ENCODE peak calls at places on chromosomes 5 and 9, in eight cellular contexts. A, Q, H, O, D, G, W and N are unnamed samples.

GRCh38 chr5:117318528-117318927 is 743.9 kb upstream of the SEMA6A start:
- DNase-seq in A (no peak), Q (no peak), H (no peak), O (no peak), D (no peak), G (peak; percentile 44), W (peak; percentile 8), N (no peak)

GRCh38 chr9:4604678-4605095 is 57.4 kb upstream of the PLPP6 start:
- DNase-seq in A (peak; percentile 23), Q (peak; percentile 79), H (peak; percentile 48), O (peak; percentile 66), D (peak; percentile 42), G (peak; percentile 81), W (peak; percentile 73), N (peak; percentile 75)

GRCh38 chr5:107431998-107432397 is 238.7 kb downstream of the EFNA5 start:
- DNase-seq in A (no peak), Q (no peak), H (no peak), O (no peak), D (no peak), G (no peak), W (no peak), N (no peak)

GRCh38 chr5:5231576-5231975 is 91.4 kb downstream of the ADAMTS16 start:
- DNase-seq in A (no peak), Q (no peak), H (no peak), O (no peak), D (no peak), G (no peak), W (no peak), N (no peak)

GRCh38 chr9:137278061-137278912 is 761 bp downstream of the TOR4A start:
- DNase-seq in A (no peak), Q (no peak), H (no peak), O (no peak), D (no peak), G (peak; percentile 77), W (peak; percentile 50), N (no peak)

GRCh38 chr5:73412597-73412988 is 36.0 kb downstream of the FOXD1 start:
- DNase-seq in A (no peak), Q (no peak), H (no peak), O (no peak), D (no peak), G (no peak), W (no peak), N (no peak)

GRCh38 chr5:38330207-38330606 is 71.8 kb downstream of the EGFLAM start:
- DNase-seq in A (no peak), Q (no peak), H (no peak), O (no peak), D (no peak), G (no peak), W (no peak), N (no peak)

GRCh38 chr9:72305102-72305546 is 59.9 kb downstream of the ZFAND5 start:
- DNase-seq in A (peak; percentile 15), Q (peak; percentile 85), H (peak; percentile 64), O (peak; percentile 96), D (no peak), G (no peak), W (peak; percentile 89), N (peak; percentile 46)

GRCh38 chr9:76680716-76681431 is 83.4 kb upstream of the PCA3 start:
- DNase-seq in A (no peak), Q (no peak), H (no peak), O (no peak), D (no peak), G (no peak), W (no peak), N (no peak)

GRCh38 chr9:131503626-131504465 is 1.1 kb downstream of the POMT1 start:
- DNase-seq in A (peak; percentile 51), Q (no peak), H (no peak), O (no peak), D (no peak), G (peak; percentile 63), W (peak; percentile 18), N (no peak)

GRCh38 chr9:5178126-5178805 is 7.2 kb downstream of the INSL6 start:
- DNase-seq in A (no peak), Q (no peak), H (no peak), O (no peak), D (no peak), G (no peak), W (no peak), N (no peak)

GRCh38 chr5:116361171-116361967 is 213.3 kb downstream of the SEMA6A start:
- DNase-seq in A (no peak), Q (peak; percentile 55), H (no peak), O (peak; percentile 31), D (no peak), G (peak; percentile 87), W (peak; percentile 69), N (peak; percentile 33)

GRCh38 chr9:126971261-126971660 is 56.7 kb downstream of the RALGPS1 start:
- DNase-seq in A (no peak), Q (no peak), H (no peak), O (no peak), D (no peak), G (no peak), W (no peak), N (no peak)

GRCh38 chr9:89001917-89002540 is 10.8 kb downstream of the S1PR3 start:
- DNase-seq in A (no peak), Q (no peak), H (peak; percentile 9), O (no peak), D (no peak), G (peak; percentile 2), W (no peak), N (no peak)

GRCh38 chr9:73269430-73270101 is 117.9 kb downstream of the ANXA1 start:
- DNase-seq in A (no peak), Q (no peak), H (no peak), O (no peak), D (no peak), G (no peak), W (no peak), N (no peak)

GRCh38 chr5:32388429-32389111 is 56.0 kb downstream of the ZFR start:
- DNase-seq in A (no peak), Q (no peak), H (no peak), O (no peak), D (no peak), G (no peak), W (no peak), N (no peak)

GRCh38 chr9:95971815-95972214 is 96.3 kb downstream of the ERCC6L2 start:
- DNase-seq in A (no peak), Q (no peak), H (no peak), O (no peak), D (no peak), G (no peak), W (no peak), N (no peak)

GRCh38 chr5:141513021-141513626 is 24.2 kb downstream of the PCDHGC5 start:
- DNase-seq in A (no peak), Q (no peak), H (no peak), O (peak; percentile 37), D (no peak), G (peak; percentile 70), W (no peak), N (peak; percentile 33)

GRCh38 chr5:26981750-26982149 is 56.6 kb downstream of the CDH9 start:
- DNase-seq in A (no peak), Q (no peak), H (no peak), O (no peak), D (no peak), G (no peak), W (no peak), N (no peak)

GRCh38 chr9:128786681-128787582 is at the start of gene TBC1D13:
- DNase-seq in A (peak; percentile 90), Q (peak; percentile 93), H (peak; percentile 81), O (peak; percentile 92), D (peak; percentile 96), G (peak; percentile 96), W (peak; percentile 91), N (peak; percentile 85)
- TF ChIP-seq POLR2A in A (peak; percentile 73), Q (no peak), H (peak; percentile 35), O (peak; percentile 82), D (peak; percentile 29), G (peak; percentile 56), W (peak; percentile 60), N (peak; percentile 39)

DNA sequence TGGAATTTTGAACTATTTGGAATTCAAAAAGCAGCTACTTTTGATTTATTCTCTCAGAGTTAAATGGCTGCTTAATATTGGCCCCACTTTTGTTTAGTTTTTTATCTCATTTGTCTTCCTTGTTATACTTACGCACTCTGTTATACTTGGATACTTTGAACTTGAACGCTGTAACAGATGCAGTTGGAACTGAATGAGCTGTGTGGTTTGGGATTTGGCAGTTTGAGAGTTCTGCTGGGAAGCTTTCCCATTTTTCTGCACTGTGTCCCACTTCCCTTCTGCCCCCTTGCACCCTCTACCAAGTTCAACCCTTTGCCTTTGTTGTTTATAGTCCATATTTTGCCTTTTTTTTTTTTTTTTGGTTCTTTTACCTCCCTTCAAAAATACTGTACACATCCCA is 3.8 kb downstream of the RHOBTB3 start:
- DNase-seq in A (no peak), Q (no peak), H (no peak), O (no peak), D (no peak), G (no peak), W (no peak), N (no peak)
- TF ChIP-seq POLR2AphosphoS5 in A (no peak), Q (no peak), H (no peak), O (no peak), D (no peak), G (no peak), W (peak; percentile 32), N (no peak)

DNA sequence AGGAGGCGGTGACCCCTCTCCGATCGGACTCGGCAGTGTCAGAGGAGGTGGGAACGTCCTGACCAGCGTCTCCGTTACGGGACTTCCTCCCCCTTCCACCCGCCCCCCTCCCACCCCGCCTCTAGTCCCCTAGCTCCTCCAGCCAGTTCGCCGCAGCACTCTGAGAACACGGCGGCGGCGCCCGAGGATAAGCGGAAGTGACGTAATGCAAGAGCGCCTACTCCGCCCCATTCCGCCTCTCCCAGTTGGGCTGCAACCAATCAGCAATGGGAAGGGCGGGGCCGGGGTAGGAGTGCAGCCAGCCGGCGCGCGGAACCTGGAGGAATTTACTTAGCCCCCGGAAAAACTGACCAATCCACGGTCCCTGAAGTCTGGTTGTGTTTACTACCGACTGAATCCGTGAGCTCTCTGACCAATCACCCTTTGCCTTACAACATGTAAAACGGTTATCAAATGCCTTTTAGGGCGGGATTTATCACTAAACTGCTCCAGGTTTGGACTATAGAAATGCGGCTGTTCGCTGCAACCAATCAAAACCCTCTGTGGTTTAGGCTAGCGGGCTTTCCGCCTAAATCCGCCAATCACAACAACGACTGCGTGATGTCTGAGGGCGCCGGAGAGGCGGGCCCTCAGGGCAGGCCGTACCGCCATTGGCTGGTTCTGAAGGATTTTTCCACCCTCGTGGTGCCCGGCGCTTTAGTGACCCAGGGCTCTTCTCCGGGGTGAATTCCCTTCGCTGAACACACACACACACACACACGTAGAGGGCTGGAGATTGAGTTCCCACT is at the start of gene ZBTB5:
- DNase-seq in A (peak; percentile 92), Q (peak; percentile 99), H (peak; percentile 99), O (peak; percentile 99), D (peak; percentile 90), G (peak; percentile 96), W (peak; percentile 99), N (peak; percentile 99)
- TF ChIP-seq POLR2A in A (peak; percentile 72), Q (no peak), H (peak; percentile 40), O (peak; percentile 63), D (peak; percentile 74), G (peak; percentile 62), W (no peak), N (peak; percentile 77)

GRCh38 chr9:331197-331596 is 116.5 kb downstream of the DOCK8 start:
- DNase-seq in A (no peak), Q (no peak), H (no peak), O (no peak), D (no peak), G (no peak), W (no peak), N (no peak)

DNA sequence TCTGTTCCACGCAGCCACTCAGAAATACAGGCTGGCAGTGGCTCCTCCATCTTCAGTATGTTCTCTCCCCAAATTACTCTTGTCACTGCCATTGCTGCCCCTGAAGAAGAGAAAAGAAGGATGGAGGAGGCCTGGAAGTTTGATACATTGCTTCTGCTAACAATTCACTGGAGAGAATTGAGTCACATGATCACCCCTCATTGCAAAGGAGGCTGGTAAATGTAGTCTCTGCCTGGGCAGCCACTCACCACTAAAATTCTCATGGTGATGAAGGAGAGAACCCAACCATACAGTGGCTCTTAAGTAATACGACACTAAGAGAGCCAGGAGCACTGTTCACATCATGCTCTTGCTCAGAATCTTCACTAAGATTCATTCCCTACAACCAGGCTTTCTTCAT is 112.0 kb downstream of the DOCK8 start:
- DNase-seq in A (no peak), Q (no peak), H (no peak), O (no peak), D (no peak), G (no peak), W (no peak), N (no peak)
- TF ChIP-seq POLR2AphosphoS5 in A (no peak), Q (no peak), H (no peak), O (no peak), D (no peak), G (no peak), W (no peak), N (no peak)